ENCODE peak calls at places on chromosomes 1 and 21, in four cellular contexts. One of them, this sample, is unnamed.

GRCh38 chr1:168628807-168629206 is 52.4 kb downstream of the XCL1 start:
- DNase-seq in breast epithelium: no peak
- DNase-seq in esophagus muscularis mucosa: no peak
- DNase-seq in Peyer's patch: no peak
- DNase-seq in this sample: no peak

GRCh38 chr1:45206808-45207624 is 611 bp upstream of the ZSWIM5 start:
- DNase-seq in esophagus muscularis mucosa: no peak
- DNase-seq in Peyer's patch: no peak
- DNase-seq in breast epithelium: no peak
- DNase-seq in this sample: no peak

GRCh38 chr1:69686367-69686984 is 118.8 kb downstream of the LRRC7 start:
- DNase-seq in breast epithelium: no peak
- DNase-seq in Peyer's patch: no peak
- DNase-seq in esophagus muscularis mucosa: no peak
- DNase-seq in this sample: no peak

GRCh38 chr1:70311369-70311768 is 43.2 kb downstream of the ANKRD13C start:
- DNase-seq in esophagus muscularis mucosa: no peak
- DNase-seq in breast epithelium: no peak
- DNase-seq in Peyer's patch: no peak
- DNase-seq in this sample: no peak

GRCh38 chr1:174692313-174692712 is 244.5 kb downstream of the GPR52 start:
- DNase-seq in esophagus muscularis mucosa: no peak
- DNase-seq in Peyer's patch: no peak
- DNase-seq in breast epithelium: no peak
- DNase-seq in this sample: no peak

GRCh38 chr1:11761988-11762406 is at the start of gene C1orf167:
- DNase-seq in breast epithelium: no peak
- DNase-seq in Peyer's patch: no peak
- DNase-seq in esophagus muscularis mucosa: no peak
- DNase-seq in this sample: peak; percentile 37

GRCh38 chr1:68174173-68175113 is 57.9 kb downstream of the WLS start:
- DNase-seq in breast epithelium: no peak
- DNase-seq in Peyer's patch: no peak
- DNase-seq in esophagus muscularis mucosa: no peak
- DNase-seq in this sample: no peak

GRCh38 chr1:46364612-46365011 is 24.0 kb downstream of the NSUN4 start:
- DNase-seq in breast epithelium: no peak
- DNase-seq in esophagus muscularis mucosa: no peak
- DNase-seq in Peyer's patch: no peak
- DNase-seq in this sample: no peak

GRCh38 chr21:45086342-45086958 is 12.1 kb downstream of the ADARB1 start:
- DNase-seq in breast epithelium: no peak
- DNase-seq in Peyer's patch: no peak
- DNase-seq in esophagus muscularis mucosa: no peak
- DNase-seq in this sample: no peak

GRCh38 chr1:64540265-64540791 is 70.4 kb downstream of the CACHD1 start:
- DNase-seq in esophagus muscularis mucosa: no peak
- DNase-seq in Peyer's patch: no peak
- DNase-seq in breast epithelium: no peak
- DNase-seq in this sample: no peak

GRCh38 chr1:102434421-102434820 is 437.7 kb upstream of the OLFM3 start:
- DNase-seq in esophagus muscularis mucosa: no peak
- DNase-seq in Peyer's patch: no peak
- DNase-seq in breast epithelium: no peak
- DNase-seq in this sample: peak; percentile 44

GRCh38 chr1:97778718-97779117 is 142.1 kb downstream of the DPYD start:
- DNase-seq in Peyer's patch: no peak
- DNase-seq in breast epithelium: no peak
- DNase-seq in esophagus muscularis mucosa: no peak
- DNase-seq in this sample: no peak

GRCh38 chr1:84930831-84931230 is 37.8 kb upstream of the LPAR3 start:
- DNase-seq in esophagus muscularis mucosa: no peak
- DNase-seq in Peyer's patch: no peak
- DNase-seq in breast epithelium: no peak
- DNase-seq in this sample: no peak

GRCh38 chr21:29164330-29164942 is 34.0 kb downstream of the MAP3K7CL start:
- DNase-seq in esophagus muscularis mucosa: no peak
- DNase-seq in Peyer's patch: no peak
- DNase-seq in breast epithelium: no peak
- DNase-seq in this sample: peak; percentile 45

GRCh38 chr1:228084325-228084724 is 1.8 kb downstream of the ARF1 start:
- DNase-seq in Peyer's patch: no peak
- DNase-seq in esophagus muscularis mucosa: no peak
- DNase-seq in breast epithelium: no peak
- DNase-seq in this sample: peak; percentile 74

GRCh38 chr1:100891380-100891779 is 3.3 kb downstream of the EXTL2 start:
- DNase-seq in Peyer's patch: no peak
- DNase-seq in breast epithelium: no peak
- DNase-seq in esophagus muscularis mucosa: no peak
- DNase-seq in this sample: no peak

GRCh38 chr1:248810727-248811513 is 14.8 kb downstream of the SH3BP5L start:
- DNase-seq in breast epithelium: no peak
- DNase-seq in Peyer's patch: no peak
- DNase-seq in esophagus muscularis mucosa: no peak
- DNase-seq in this sample: peak; percentile 15

GRCh38 chr1:204867666-204868339 is 2.9 kb upstream of the NFASC start:
- DNase-seq in esophagus muscularis mucosa: no peak
- DNase-seq in Peyer's patch: no peak
- DNase-seq in breast epithelium: no peak
- DNase-seq in this sample: no peak

GRCh38 chr1:54404939-54405880 is 984 bp downstream of the SSBP3 start:
- DNase-seq in Peyer's patch: peak; percentile 67
- DNase-seq in breast epithelium: no peak
- DNase-seq in esophagus muscularis mucosa: no peak
- DNase-seq in this sample: peak; percentile 46

GRCh38 chr1:234542211-234542850 is 63.4 kb upstream of the TARBP1 start:
- DNase-seq in breast epithelium: peak; percentile 50
- DNase-seq in Peyer's patch: no peak
- DNase-seq in esophagus muscularis mucosa: no peak
- DNase-seq in this sample: no peak

GRCh38 chr1:49346767-49347349 is 570.2 kb upstream of the BEND5 start:
- DNase-seq in esophagus muscularis mucosa: no peak
- DNase-seq in Peyer's patch: no peak
- DNase-seq in breast epithelium: no peak
- DNase-seq in this sample: no peak

GRCh38 chr1:183913556-183913955 is 108.6 kb downstream of the RGL1 start:
- DNase-seq in esophagus muscularis mucosa: no peak
- DNase-seq in Peyer's patch: no peak
- DNase-seq in breast epithelium: no peak
- DNase-seq in this sample: no peak

GRCh38 chr1:221711156-221711577 is 30.7 kb downstream of the DUSP10 start:
- DNase-seq in breast epithelium: no peak
- DNase-seq in esophagus muscularis mucosa: no peak
- DNase-seq in Peyer's patch: no peak
- DNase-seq in this sample: no peak

GRCh38 chr1:221711642-221712041 is 30.2 kb downstream of the DUSP10 start:
- DNase-seq in Peyer's patch: no peak
- DNase-seq in esophagus muscularis mucosa: no peak
- DNase-seq in breast epithelium: no peak
- DNase-seq in this sample: no peak

GRCh38 chr1:221712198-221712684 is 29.6 kb downstream of the DUSP10 start:
- DNase-seq in esophagus muscularis mucosa: no peak
- DNase-seq in breast epithelium: no peak
- DNase-seq in Peyer's patch: no peak
- DNase-seq in this sample: peak; percentile 19

GRCh38 chr1:221714227-221715116 is 27.4 kb downstream of the DUSP10 start:
- DNase-seq in breast epithelium: no peak
- DNase-seq in Peyer's patch: no peak
- DNase-seq in esophagus muscularis mucosa: no peak
- DNase-seq in this sample: no peak

DNA sequence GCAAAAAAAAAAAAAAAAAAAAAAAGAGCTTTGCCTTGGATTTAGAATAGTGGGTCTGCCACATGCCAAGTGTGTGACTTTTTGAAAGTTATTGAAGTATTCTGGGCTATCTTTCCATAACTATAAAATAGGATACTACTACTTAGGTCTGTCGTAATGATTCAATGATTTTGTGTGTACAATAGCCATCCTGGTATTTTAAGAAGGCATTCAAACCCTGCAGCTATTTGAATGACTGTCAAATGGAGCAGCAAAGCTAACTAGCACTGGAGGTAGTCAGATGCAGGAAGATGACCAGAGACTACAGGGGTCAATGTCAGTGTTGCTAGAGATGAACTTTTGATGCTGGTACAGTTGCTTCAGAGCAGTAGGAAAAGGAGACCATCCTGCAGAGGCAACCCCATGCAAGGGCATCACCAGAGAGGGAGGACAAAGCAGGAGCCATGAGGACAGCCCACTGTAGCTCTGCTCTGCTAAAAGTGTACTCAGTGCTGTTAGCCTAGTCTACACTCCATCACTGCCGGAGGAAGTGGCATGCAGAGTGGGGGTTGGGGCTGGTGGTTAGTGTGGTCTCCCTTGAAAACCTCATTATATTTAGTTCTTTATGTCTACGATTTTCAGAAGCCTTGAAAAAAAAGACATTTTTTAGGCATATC is 29.0 kb downstream of the DUSP10 start:
- DNase-seq in breast epithelium: no peak
- DNase-seq in esophagus muscularis mucosa: no peak
- DNase-seq in Peyer's patch: no peak
- DNase-seq in this sample: no peak
- TF ChIP-seq POLR2A in breast epithelium: no peak
- TF ChIP-seq POLR2A in esophagus muscularis mucosa: no peak
- TF ChIP-seq POLR2A in Peyer's patch: no peak
- TF ChIP-seq POLR2A in this sample: no peak

GRCh38 chr1:33982419-33982818 is 118.5 kb downstream of the HMGB4 start:
- DNase-seq in Peyer's patch: no peak
- DNase-seq in esophagus muscularis mucosa: no peak
- DNase-seq in breast epithelium: no peak
- DNase-seq in this sample: no peak
- TF ChIP-seq POLR2A in Peyer's patch: no peak
- TF ChIP-seq POLR2A in esophagus muscularis mucosa: no peak
- TF ChIP-seq POLR2A in breast epithelium: no peak
- TF ChIP-seq POLR2A in this sample: no peak

GRCh38 chr1:6599141-6599975 is 3.3 kb downstream of the KLHL21 start:
- DNase-seq in Peyer's patch: peak; percentile 49
- DNase-seq in breast epithelium: no peak
- DNase-seq in esophagus muscularis mucosa: no peak
- DNase-seq in this sample: no peak
- TF ChIP-seq POLR2A in Peyer's patch: no peak
- TF ChIP-seq POLR2A in breast epithelium: peak; percentile 15
- TF ChIP-seq POLR2A in esophagus muscularis mucosa: no peak
- TF ChIP-seq POLR2A in this sample: no peak

GRCh38 chr1:145891143-145891542 is 5.5 kb upstream of the ANKRD35 start:
- DNase-seq in Peyer's patch: no peak
- DNase-seq in breast epithelium: no peak
- DNase-seq in esophagus muscularis mucosa: no peak
- DNase-seq in this sample: no peak

GRCh38 chr1:145892486-145893087 is 6.9 kb upstream of the ANKRD35 start:
- DNase-seq in Peyer's patch: no peak
- DNase-seq in esophagus muscularis mucosa: no peak
- DNase-seq in breast epithelium: no peak
- DNase-seq in this sample: peak; percentile 74

GRCh38 chr1:145893306-145894055 is 7.8 kb upstream of the ANKRD35 start:
- DNase-seq in esophagus muscularis mucosa: no peak
- DNase-seq in breast epithelium: no peak
- DNase-seq in Peyer's patch: no peak
- DNase-seq in this sample: no peak

GRCh38 chr1:145889722-145890121 is 4.1 kb upstream of the ANKRD35 start:
- DNase-seq in esophagus muscularis mucosa: no peak
- DNase-seq in breast epithelium: no peak
- DNase-seq in Peyer's patch: no peak
- DNase-seq in this sample: no peak

DNA sequence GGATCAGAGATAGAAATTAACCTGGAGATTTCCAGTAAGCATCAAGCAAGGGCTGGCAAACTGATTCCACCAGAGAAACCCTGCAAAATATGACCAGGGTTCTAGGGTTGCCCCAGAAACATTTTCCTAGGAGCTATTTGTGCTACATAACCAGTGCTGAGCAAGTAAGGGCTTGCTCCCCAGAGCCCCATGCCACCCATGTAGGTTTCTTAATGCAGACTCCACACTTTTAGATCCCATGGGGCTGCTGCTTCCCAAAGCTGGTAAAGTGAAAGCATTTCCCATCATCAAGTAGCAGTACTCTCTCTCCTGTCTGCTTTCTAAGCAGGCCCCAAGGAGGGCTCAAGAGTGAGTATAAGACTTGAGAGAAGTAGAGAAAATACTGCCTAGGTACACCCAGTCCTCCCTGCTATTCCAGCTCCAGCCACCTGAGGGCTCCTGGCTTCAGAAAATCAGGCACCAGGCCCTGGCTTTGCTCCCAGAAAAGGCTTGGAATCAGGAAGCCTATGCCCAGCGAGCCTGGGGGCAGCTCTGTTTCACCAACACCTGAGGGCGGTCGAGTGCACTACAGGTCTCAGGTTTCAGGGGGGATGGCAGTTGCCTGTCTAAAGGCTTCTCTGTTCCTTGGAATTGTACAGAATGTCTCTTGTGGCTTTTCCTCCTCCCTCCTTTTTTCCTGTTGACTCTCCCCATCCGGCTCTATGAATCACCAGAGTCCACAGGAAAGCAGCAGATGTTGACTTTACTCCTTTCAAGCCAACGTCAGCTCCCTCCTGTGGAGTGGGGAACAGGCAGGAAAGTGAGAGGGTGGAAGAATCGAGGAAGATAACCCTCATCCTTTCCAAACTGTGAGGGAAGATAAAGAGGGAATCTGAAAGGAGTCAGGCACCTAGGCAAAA is 6.2 kb upstream of the ANKRD35 start:
- DNase-seq in Peyer's patch: peak; percentile 92
- DNase-seq in breast epithelium: peak; percentile 98
- DNase-seq in esophagus muscularis mucosa: peak; percentile 98
- DNase-seq in this sample: peak; percentile 69
- TF ChIP-seq POLR2A in Peyer's patch: no peak
- TF ChIP-seq POLR2A in breast epithelium: peak; percentile 12
- TF ChIP-seq POLR2A in esophagus muscularis mucosa: no peak
- TF ChIP-seq POLR2A in this sample: no peak

DNA sequence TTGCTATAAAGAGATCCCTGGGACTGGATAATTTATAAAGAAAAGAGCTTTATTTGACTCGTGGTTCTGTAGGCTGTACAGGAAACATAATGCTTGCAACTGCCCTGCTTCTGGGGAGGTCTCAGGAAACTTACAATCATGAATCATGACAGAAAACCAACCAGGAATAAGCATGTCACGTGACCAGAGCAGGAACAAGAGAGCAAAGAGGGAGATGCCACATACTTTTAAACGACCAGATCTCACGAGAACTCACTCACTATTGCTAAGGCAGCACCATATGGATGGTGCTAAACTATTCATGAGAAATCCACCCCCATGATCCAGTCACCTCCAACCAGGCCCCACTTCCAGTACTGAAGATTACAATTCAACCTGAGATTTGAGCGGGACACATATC is 49.8 kb upstream of the RCC1 start:
- DNase-seq in breast epithelium: no peak
- DNase-seq in esophagus muscularis mucosa: no peak
- DNase-seq in Peyer's patch: no peak
- DNase-seq in this sample: no peak
- TF ChIP-seq POLR2A in breast epithelium: no peak
- TF ChIP-seq POLR2A in esophagus muscularis mucosa: no peak
- TF ChIP-seq POLR2A in Peyer's patch: no peak
- TF ChIP-seq POLR2A in this sample: no peak